ENCODE peak calls at places on chromosomes 5 and 9, in four cellular contexts. One of them, this sample, is unnamed.

GRCh38 chr9:73152445-73152844 is 780 bp downstream of the ANXA1 start:
- DNase-seq in fibroblast of pulmonary artery: peak
- DNase-seq in heart right ventricle: no peak
- DNase-seq in uterus: no peak
- DNase-seq in this sample: peak

GRCh38 chr9:138114501-138115245 is 237.1 kb downstream of the CACNA1B start:
- DNase-seq in fibroblast of pulmonary artery: no peak
- DNase-seq in heart right ventricle: no peak
- DNase-seq in uterus: no peak
- DNase-seq in this sample: no peak

GRCh38 chr5:142179776-142180387 is 71.3 kb downstream of the NDFIP1 start:
- DNase-seq in fibroblast of pulmonary artery: no peak
- DNase-seq in heart right ventricle: no peak
- DNase-seq in uterus: no peak
- DNase-seq in this sample: peak

GRCh38 chr9:124327488-124327887 is 69.7 kb downstream of the NEK6 start:
- DNase-seq in fibroblast of pulmonary artery: no peak
- DNase-seq in heart right ventricle: no peak
- DNase-seq in uterus: no peak
- DNase-seq in this sample: no peak

GRCh38 chr9:115540091-115540490 is 422.1 kb upstream of the TNC start:
- DNase-seq in fibroblast of pulmonary artery: peak
- DNase-seq in heart right ventricle: no peak
- DNase-seq in uterus: no peak
- DNase-seq in this sample: no peak

GRCh38 chr5:141848771-141849370 is 29.3 kb downstream of the PCDH1 start:
- DNase-seq in fibroblast of pulmonary artery: peak
- DNase-seq in heart right ventricle: peak
- DNase-seq in uterus: peak
- DNase-seq in this sample: peak

GRCh38 chr9:4762108-4762888 is 21.3 kb upstream of the AK3 start:
- DNase-seq in fibroblast of pulmonary artery: peak
- DNase-seq in heart right ventricle: peak
- DNase-seq in uterus: peak
- DNase-seq in this sample: peak

GRCh38 chr9:128393971-128394370 is 22.8 kb downstream of the URM1 start:
- DNase-seq in fibroblast of pulmonary artery: no peak
- DNase-seq in heart right ventricle: no peak
- DNase-seq in uterus: no peak
- DNase-seq in this sample: no peak

GRCh38 chr5:76710991-76711390 is 4.9 kb upstream of the F2R start:
- DNase-seq in fibroblast of pulmonary artery: no peak
- DNase-seq in heart right ventricle: no peak
- DNase-seq in uterus: no peak
- DNase-seq in this sample: peak

GRCh38 chr5:122846051-122846567 is 696 bp downstream of the SNX24 start:
- DNase-seq in fibroblast of pulmonary artery: peak
- DNase-seq in heart right ventricle: no peak
- DNase-seq in uterus: no peak
- DNase-seq in this sample: peak

GRCh38 chr5:120254385-120254784 is 209.7 kb upstream of the PRR16 start:
- DNase-seq in fibroblast of pulmonary artery: peak
- DNase-seq in heart right ventricle: no peak
- DNase-seq in uterus: no peak
- DNase-seq in this sample: peak

GRCh38 chr5:88665750-88666215 is 217.2 kb downstream of the MEF2C start:
- DNase-seq in fibroblast of pulmonary artery: no peak
- DNase-seq in heart right ventricle: no peak
- DNase-seq in uterus: no peak
- DNase-seq in this sample: no peak

GRCh38 chr9:137722481-137722880 is 103.7 kb downstream of the EHMT1 start:
- DNase-seq in fibroblast of pulmonary artery: no peak
- DNase-seq in heart right ventricle: no peak
- DNase-seq in uterus: no peak
- DNase-seq in this sample: no peak

GRCh38 chr5:168596927-168597326 is 17.8 kb upstream of the PANK3 start:
- DNase-seq in fibroblast of pulmonary artery: no peak
- DNase-seq in heart right ventricle: no peak
- DNase-seq in uterus: no peak
- DNase-seq in this sample: no peak

GRCh38 chr5:159884917-159885620 is 31.2 kb upstream of the ADRA1B start:
- DNase-seq in fibroblast of pulmonary artery: no peak
- DNase-seq in heart right ventricle: no peak
- DNase-seq in uterus: no peak
- DNase-seq in this sample: peak

GRCh38 chr5:78514427-78515345 is 133.9 kb downstream of the LHFPL2 start:
- DNase-seq in fibroblast of pulmonary artery: no peak
- DNase-seq in heart right ventricle: no peak
- DNase-seq in uterus: no peak
- DNase-seq in this sample: peak

GRCh38 chr5:169786219-169786618 is 149.1 kb downstream of the DOCK2 start:
- DNase-seq in fibroblast of pulmonary artery: peak
- DNase-seq in heart right ventricle: no peak
- DNase-seq in uterus: no peak
- DNase-seq in this sample: no peak

GRCh38 chr5:146466521-146467349 is 19.6 kb downstream of the TCERG1 start:
- DNase-seq in fibroblast of pulmonary artery: peak
- DNase-seq in heart right ventricle: no peak
- DNase-seq in uterus: no peak
- DNase-seq in this sample: peak

GRCh38 chr9:78239506-78239905 is 3.6 kb downstream of the CEP78 start:
- DNase-seq in fibroblast of pulmonary artery: no peak
- DNase-seq in heart right ventricle: no peak
- DNase-seq in uterus: no peak
- DNase-seq in this sample: peak

GRCh38 chr9:113485761-113486115 is 22.2 kb downstream of the RGS3 start:
- DNase-seq in fibroblast of pulmonary artery: no peak
- DNase-seq in heart right ventricle: no peak
- DNase-seq in uterus: no peak
- DNase-seq in this sample: no peak

GRCh38 chr5:125485003-125485641 is 738.7 kb upstream of the ZNF608 start:
- DNase-seq in fibroblast of pulmonary artery: peak
- DNase-seq in heart right ventricle: peak
- DNase-seq in uterus: peak
- DNase-seq in this sample: peak

GRCh38 chr9:121556580-121556979 is 56.9 kb upstream of the GGTA1 start:
- DNase-seq in fibroblast of pulmonary artery: peak
- DNase-seq in heart right ventricle: peak
- DNase-seq in uterus: no peak
- DNase-seq in this sample: peak

GRCh38 chr5:146947181-146947941 is 68.8 kb upstream of the PPP2R2B start:
- DNase-seq in fibroblast of pulmonary artery: peak
- DNase-seq in heart right ventricle: no peak
- DNase-seq in uterus: no peak
- DNase-seq in this sample: peak

GRCh38 chr5:39130716-39131115 is 56.5 kb upstream of the RICTOR start:
- DNase-seq in fibroblast of pulmonary artery: no peak
- DNase-seq in heart right ventricle: no peak
- DNase-seq in uterus: no peak
- DNase-seq in this sample: no peak

GRCh38 chr9:112140936-112141335 is 34.2 kb downstream of the SUSD1 start:
- DNase-seq in fibroblast of pulmonary artery: no peak
- DNase-seq in heart right ventricle: no peak
- DNase-seq in uterus: no peak
- DNase-seq in this sample: peak

GRCh38 chr5:54063817-54064216 is 246.6 kb downstream of the ARL15 start:
- DNase-seq in fibroblast of pulmonary artery: peak
- DNase-seq in heart right ventricle: no peak
- DNase-seq in uterus: no peak
- DNase-seq in this sample: peak

GRCh38 chr9:128101690-128102089 is 25.8 kb downstream of the PTGES2 start:
- DNase-seq in fibroblast of pulmonary artery: no peak
- DNase-seq in heart right ventricle: peak
- DNase-seq in uterus: no peak
- DNase-seq in this sample: no peak

GRCh38 chr9:17578911-17579793 is at the start of gene SH3GL2:
- DNase-seq in fibroblast of pulmonary artery: peak
- DNase-seq in heart right ventricle: peak
- DNase-seq in uterus: peak
- DNase-seq in this sample: peak

GRCh38 chr9:110261631-110262030 is 5.3 kb upstream of the TXN start:
- DNase-seq in fibroblast of pulmonary artery: no peak
- DNase-seq in heart right ventricle: no peak
- DNase-seq in uterus: no peak
- DNase-seq in this sample: no peak

GRCh38 chr5:132313378-132313777 is 19.2 kb downstream of the SLC22A4 start:
- DNase-seq in fibroblast of pulmonary artery: peak
- DNase-seq in heart right ventricle: no peak
- DNase-seq in uterus: no peak
- DNase-seq in this sample: peak

GRCh38 chr5:80259511-80260200 is 3.8 kb upstream of the SERINC5 start:
- DNase-seq in fibroblast of pulmonary artery: no peak
- DNase-seq in heart right ventricle: no peak
- DNase-seq in uterus: no peak
- DNase-seq in this sample: no peak

GRCh38 chr9:27377147-27377807 is 80.3 kb upstream of the EQTN start:
- DNase-seq in fibroblast of pulmonary artery: no peak
- DNase-seq in heart right ventricle: no peak
- DNase-seq in uterus: no peak
- DNase-seq in this sample: peak

DNA sequence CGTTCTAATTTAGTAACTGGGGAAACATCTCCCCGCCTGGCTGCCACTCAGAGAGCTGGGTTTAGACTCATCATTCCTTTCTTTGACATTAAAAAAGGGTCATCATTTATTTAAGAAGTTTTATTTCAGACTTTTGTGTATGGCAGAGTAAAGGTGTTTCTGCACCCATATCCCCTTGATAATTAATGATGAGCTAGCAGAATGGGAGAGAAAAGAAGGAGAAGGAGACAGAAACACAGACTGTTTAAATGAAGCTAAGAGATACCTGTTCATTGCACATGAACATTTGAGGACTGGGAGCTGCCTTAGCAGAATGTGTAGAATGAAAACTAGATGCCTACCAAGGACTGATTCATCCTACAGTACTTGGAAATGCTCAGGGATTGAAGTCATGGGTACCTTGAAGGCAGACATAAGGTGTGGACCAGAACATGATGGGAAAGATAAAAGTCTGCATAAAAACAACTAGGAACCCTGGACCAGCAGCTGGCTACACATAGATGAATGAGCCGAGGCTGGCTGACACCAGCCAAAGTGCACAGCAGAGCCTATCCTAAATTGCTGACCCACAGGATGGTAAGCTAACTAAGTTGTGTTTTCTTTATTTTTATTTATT is 48.3 kb upstream of the SPATA31C2 start:
- DNase-seq in fibroblast of pulmonary artery: no peak
- DNase-seq in heart right ventricle: no peak
- DNase-seq in uterus: no peak
- DNase-seq in this sample: no peak
- TF ChIP-seq CTCF in fibroblast of pulmonary artery: no peak
- TF ChIP-seq CTCF in heart right ventricle: no peak
- TF ChIP-seq CTCF in uterus: no peak
- TF ChIP-seq CTCF in this sample: no peak

GRCh38 chr5:31768784-31769183 is 129.9 kb downstream of the PDZD2 start:
- DNase-seq in fibroblast of pulmonary artery: no peak
- DNase-seq in heart right ventricle: no peak
- DNase-seq in uterus: no peak
- DNase-seq in this sample: no peak
- TF ChIP-seq CTCF in fibroblast of pulmonary artery: no peak
- TF ChIP-seq CTCF in heart right ventricle: no peak
- TF ChIP-seq CTCF in uterus: no peak
- TF ChIP-seq CTCF in this sample: no peak

GRCh38 chr5:149264432-149265069 is 7.1 kb upstream of the AFAP1L1 start:
- DNase-seq in fibroblast of pulmonary artery: no peak
- DNase-seq in heart right ventricle: no peak
- DNase-seq in uterus: no peak
- DNase-seq in this sample: peak
- TF ChIP-seq CTCF in fibroblast of pulmonary artery: peak
- TF ChIP-seq CTCF in heart right ventricle: peak
- TF ChIP-seq CTCF in uterus: no peak
- TF ChIP-seq CTCF in this sample: peak

DNA sequence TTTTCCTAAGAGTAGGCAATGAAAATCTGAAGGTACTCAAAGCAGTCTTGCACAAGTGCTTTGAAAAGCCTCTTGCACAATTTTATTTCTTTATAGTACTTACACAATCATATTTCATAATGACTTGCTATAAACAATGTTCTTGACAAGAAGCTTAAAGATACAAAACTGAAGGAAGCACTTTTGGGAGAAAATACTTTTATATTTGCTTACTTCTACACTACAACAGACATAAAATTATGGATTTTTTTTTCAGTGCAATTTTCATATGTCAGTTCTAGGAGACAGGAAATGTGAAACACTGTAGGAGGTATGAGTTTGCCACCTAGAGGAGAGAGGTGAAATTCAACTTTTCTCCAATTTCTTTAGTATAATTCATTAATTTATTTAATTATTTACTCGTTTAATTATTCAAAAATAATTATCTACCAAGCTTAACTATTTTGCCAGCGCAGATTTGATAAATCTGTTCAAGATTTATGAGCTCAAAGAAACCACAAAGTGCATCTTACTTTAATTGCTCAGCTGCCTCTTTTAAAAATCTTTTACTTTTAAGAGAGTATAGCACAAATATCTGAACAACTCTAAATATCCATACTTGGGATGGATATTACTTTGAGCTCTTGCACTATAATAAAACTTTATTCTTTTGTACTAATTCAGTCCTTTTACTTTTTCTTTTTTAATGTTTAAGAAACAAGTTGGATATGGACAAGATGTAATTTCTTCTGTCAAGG is 29.0 kb upstream of the CDKN2B start:
- DNase-seq in fibroblast of pulmonary artery: peak
- DNase-seq in heart right ventricle: no peak
- DNase-seq in uterus: no peak
- DNase-seq in this sample: peak
- TF ChIP-seq CTCF in fibroblast of pulmonary artery: peak
- TF ChIP-seq CTCF in heart right ventricle: peak
- TF ChIP-seq CTCF in uterus: no peak
- TF ChIP-seq CTCF in this sample: peak

DNA sequence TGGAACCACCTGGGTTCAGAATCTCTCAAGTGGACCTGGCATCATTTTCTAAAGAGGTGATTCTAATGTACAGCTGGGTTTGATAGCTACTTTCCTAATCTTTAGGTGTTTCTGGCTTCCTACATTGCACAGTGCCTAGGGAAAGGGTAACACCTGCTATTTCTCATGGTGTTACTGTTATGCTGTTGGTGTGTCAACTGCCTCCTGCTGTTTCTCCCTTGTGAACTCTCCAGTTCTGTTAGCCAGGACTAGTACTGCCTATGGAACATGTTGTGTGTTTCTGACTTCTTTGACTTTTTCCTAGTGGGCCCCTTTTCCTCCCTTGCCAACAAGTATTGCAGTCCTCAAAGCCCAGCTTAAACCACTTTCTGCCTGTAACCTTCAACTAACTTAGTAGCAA is 5.5 kb downstream of the ARHGEF28 start:
- DNase-seq in fibroblast of pulmonary artery: no peak
- DNase-seq in heart right ventricle: no peak
- DNase-seq in uterus: no peak
- DNase-seq in this sample: no peak
- TF ChIP-seq CTCF in fibroblast of pulmonary artery: no peak
- TF ChIP-seq CTCF in heart right ventricle: no peak
- TF ChIP-seq CTCF in uterus: no peak
- TF ChIP-seq CTCF in this sample: no peak